ENCODE peak calls at places on chromosomes 11 and 22, in eight cellular contexts. R is fibroblast of pulmonary artery, O is cardiac muscle cell, I is neural progenitor cell, Y is psoas muscle, V is lower leg skin, F is RWPE2, H is astrocyte of the spinal cord. K is an unnamed sample.

GRCh38 chr11:101129203-101129943 is at the start of gene PGR:
- DNase-seq in Y (peak), F (no peak), R (no peak), H (no peak), I (peak), O (peak), V (peak), K (no peak)

GRCh38 chr11:1130276-1131032 is 27.3 kb upstream of the MUC5AC start:
- DNase-seq in V (peak), H (no peak), Y (no peak), F (peak), R (no peak), O (no peak), I (no peak), K (no peak)

GRCh38 chr11:112797072-112797471 is 164.1 kb upstream of the NCAM1 start:
- DNase-seq in V (no peak), I (peak), Y (no peak), H (no peak), O (no peak), F (no peak), R (no peak), K (no peak)

GRCh38 chr22:30795118-30795517 is 100.4 kb downstream of the OSBP2 start:
- DNase-seq in Y (no peak), R (no peak), I (no peak), O (no peak), F (no peak), V (no peak), H (no peak), K (no peak)

GRCh38 chr11:114086394-114086793 is 26.9 kb downstream of the ZBTB16 start:
- DNase-seq in Y (no peak), V (no peak), R (no peak), O (no peak), I (no peak), H (no peak), F (no peak), K (no peak)

GRCh38 chr11:115886111-115886733 is 382.0 kb upstream of the CADM1 start:
- DNase-seq in I (no peak), V (no peak), R (no peak), O (peak), H (no peak), Y (no peak), F (no peak), K (no peak)

GRCh38 chr11:114562166-114562916 is 2.7 kb upstream of the NXPE1 start:
- DNase-seq in O (no peak), H (peak), I (no peak), F (no peak), Y (no peak), R (peak), V (no peak), K (no peak)

GRCh38 chr11:71109586-71109985 is 142.8 kb downstream of the SHANK2 start:
- DNase-seq in H (no peak), R (no peak), F (no peak), I (no peak), O (no peak), V (no peak), Y (no peak), K (no peak)

GRCh38 chr22:48257690-48258065 is 1495.2 kb downstream of the TBC1D22A start:
- DNase-seq in H (no peak), I (no peak), F (no peak), R (no peak), Y (no peak), O (no peak), V (peak), K (no peak)

GRCh38 chr11:95256204-95256819 is 25.3 kb upstream of the SESN3 start:
- DNase-seq in V (no peak), O (no peak), Y (no peak), R (peak), H (no peak), I (no peak), F (no peak), K (no peak)

GRCh38 chr22:35746248-35746647 is 28.6 kb downstream of the APOL5 start:
- DNase-seq in Y (peak), H (no peak), F (no peak), O (no peak), V (no peak), R (peak), I (no peak), K (no peak)

GRCh38 chr11:1049431-1049891 is 12.9 kb upstream of the MUC6 start:
- DNase-seq in R (no peak), H (no peak), V (no peak), F (no peak), O (no peak), I (no peak), Y (peak), K (no peak)

GRCh38 chr22:37601540-37602442 is 6.8 kb upstream of the GGA1 start:
- DNase-seq in V (no peak), I (peak), O (peak), F (no peak), Y (no peak), R (peak), H (peak), K (no peak)

GRCh38 chr22:36356708-36357694 is 30.8 kb downstream of the MYH9 start:
- DNase-seq in H (peak), F (no peak), V (no peak), R (no peak), O (no peak), Y (no peak), I (no peak), K (no peak)

GRCh38 chr11:726278-726915 is 20.4 kb downstream of the EPS8L2 start:
- DNase-seq in I (peak), R (no peak), H (peak), V (peak), Y (peak), O (peak), F (peak), K (no peak)

GRCh38 chr11:119615003-119615878 is 113.8 kb downstream of the NECTIN1 start:
- DNase-seq in F (no peak), R (peak), V (no peak), Y (no peak), I (no peak), H (peak), O (no peak), K (no peak)
- TF ChIP-seq CTCF in F (no peak), R (no peak), V (no peak), Y (no peak), I (no peak), H (no peak), O (no peak), K (no peak)

DNA sequence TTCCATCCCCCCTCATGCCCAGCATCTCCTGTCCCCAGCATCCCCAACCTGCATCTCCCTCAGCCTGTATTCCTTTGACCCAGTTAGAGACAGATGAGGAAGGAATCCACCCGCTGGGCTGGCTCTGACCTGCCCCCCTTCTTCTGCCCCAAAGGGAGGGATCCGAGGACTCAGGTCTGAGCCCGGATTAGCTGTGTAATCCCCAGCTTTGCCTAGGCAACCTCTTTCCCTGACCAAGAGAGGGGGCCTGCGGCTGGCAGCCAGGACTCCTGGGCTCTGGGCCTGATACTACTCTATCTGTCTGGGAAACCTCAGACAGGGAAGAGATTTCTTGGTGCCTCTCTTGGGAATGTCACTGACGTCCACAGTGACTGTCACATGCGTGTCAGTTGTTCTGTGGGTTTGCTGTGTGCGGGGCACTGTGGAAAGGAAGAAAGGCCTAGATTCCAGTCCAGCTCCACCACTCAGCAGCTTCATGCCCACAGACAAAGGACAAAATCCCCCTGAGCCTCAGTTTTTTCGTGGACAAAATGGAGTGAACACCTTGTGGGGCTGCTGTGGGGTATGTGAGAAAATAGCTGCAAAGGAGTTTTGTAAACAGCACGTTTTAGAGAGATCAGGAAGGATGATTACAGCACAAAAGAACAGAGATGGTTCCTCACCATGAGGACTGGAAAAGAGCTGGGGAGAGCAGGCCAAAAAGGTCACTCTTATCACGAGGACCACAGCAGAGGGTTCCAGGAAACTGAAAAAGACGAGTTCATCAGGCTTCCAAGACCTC is 1.3 kb upstream of the NDUFV1 start:
- DNase-seq in V (no peak), I (peak), H (no peak), R (no peak), F (no peak), O (no peak), Y (no peak), K (no peak)
- TF ChIP-seq CTCF in V (no peak), I (no peak), H (no peak), R (no peak), F (no peak), O (no peak), Y (peak), K (no peak)

DNA sequence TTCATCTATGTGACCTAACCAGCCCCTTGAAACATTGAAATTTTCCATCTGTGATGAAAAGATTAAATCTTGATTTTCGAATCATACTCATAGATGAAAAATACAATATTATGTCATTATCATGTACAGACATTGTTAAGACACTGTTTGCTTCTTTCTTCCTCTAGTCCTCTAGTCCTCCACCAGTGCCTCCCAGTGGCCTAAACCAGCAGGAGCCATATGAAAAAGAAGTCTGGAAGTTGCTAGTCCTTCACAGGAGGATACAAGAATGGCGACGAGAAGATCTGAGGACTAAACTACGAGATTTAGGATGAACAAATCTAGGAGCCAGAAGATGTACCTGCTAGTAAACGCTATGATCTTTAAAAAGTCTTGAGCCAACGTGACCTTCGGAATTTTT is 134.1 kb downstream of the SLC17A6 start:
- DNase-seq in R (peak), H (no peak), O (no peak), Y (no peak), F (no peak), V (no peak), I (peak), K (no peak)
- TF ChIP-seq CTCF in R (peak), H (peak), O (peak), Y (peak), F (no peak), V (no peak), I (peak), K (peak)

GRCh38 chr11:9039194-9039593 is 35.4 kb upstream of the NRIP3 start:
- DNase-seq in V (no peak), R (peak), F (no peak), H (peak), O (no peak), Y (no peak), I (no peak), K (no peak)
- TF ChIP-seq CTCF in V (no peak), R (no peak), F (no peak), H (no peak), O (no peak), Y (no peak), I (no peak), K (no peak)

GRCh38 chr11:32562839-32563599 is 20.6 kb upstream of the EIF3M start:
- DNase-seq in Y (no peak), V (no peak), H (no peak), O (no peak), F (no peak), I (no peak), R (peak), K (no peak)

GRCh38 chr11:32566527-32566926 is 17.1 kb upstream of the EIF3M start:
- DNase-seq in V (no peak), Y (no peak), I (no peak), H (no peak), R (no peak), O (no peak), F (no peak), K (no peak)

GRCh38 chr11:32563600-32563959 is 20.1 kb upstream of the EIF3M start:
- DNase-seq in V (no peak), F (no peak), Y (no peak), I (no peak), H (no peak), R (no peak), O (no peak), K (no peak)

GRCh38 chr11:32555885-32556284 is 27.7 kb upstream of the EIF3M start:
- DNase-seq in V (no peak), Y (no peak), R (no peak), H (no peak), F (no peak), O (no peak), I (no peak), K (no peak)

GRCh38 chr11:32561835-32562234 is 21.8 kb upstream of the EIF3M start:
- DNase-seq in R (no peak), I (no peak), F (no peak), Y (no peak), O (no peak), H (no peak), V (no peak), K (no peak)
- TF ChIP-seq CTCF in R (no peak), I (peak), F (no peak), Y (no peak), O (no peak), H (no peak), V (no peak), K (no peak)

DNA sequence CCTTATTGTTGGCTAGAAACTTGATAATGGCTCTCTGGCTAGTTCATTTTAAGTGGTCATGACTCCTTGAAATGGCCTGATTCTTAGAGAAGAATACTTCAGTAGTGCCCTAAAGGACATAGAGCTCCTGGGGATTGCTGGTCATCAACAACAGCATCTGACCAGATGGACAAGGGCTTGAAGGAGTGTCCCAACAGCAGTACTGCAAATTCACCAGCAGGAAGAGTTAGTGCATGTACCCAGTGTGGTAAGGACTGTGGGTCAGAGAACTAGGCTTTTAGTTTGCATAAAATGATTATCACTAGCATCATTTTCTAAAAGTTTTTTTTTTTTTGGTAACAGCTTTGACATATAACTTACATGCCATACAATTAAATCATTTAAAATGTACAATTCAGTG is 39.5 kb upstream of the CUL5 start:
- DNase-seq in O (no peak), F (no peak), H (no peak), V (no peak), R (no peak), Y (no peak), I (no peak), K (no peak)
- TF ChIP-seq CTCF in O (no peak), F (no peak), H (no peak), V (no peak), R (no peak), Y (no peak), I (peak), K (peak)

DNA sequence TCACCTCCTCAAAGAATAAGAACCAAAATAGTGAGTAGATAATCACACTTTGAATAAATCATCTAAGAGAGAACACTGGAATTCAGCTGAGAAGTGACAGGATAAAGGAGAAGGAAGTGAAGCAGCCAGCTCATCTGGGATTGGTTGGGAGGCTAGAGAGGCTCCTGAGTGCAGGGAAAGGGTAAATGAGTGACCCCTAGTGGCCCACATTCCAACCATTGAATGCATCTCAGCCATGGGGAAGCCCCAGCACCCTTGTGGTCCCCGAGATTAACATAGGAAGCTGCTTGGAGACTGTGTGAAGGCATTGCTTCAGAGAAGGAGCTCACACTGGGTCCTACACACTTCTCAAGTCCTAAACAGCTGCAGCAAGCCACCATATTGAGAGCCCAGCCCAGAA is 82.3 kb downstream of the JRKL start:
- DNase-seq in I (no peak), R (no peak), F (no peak), H (no peak), O (no peak), Y (no peak), V (no peak), K (no peak)
- TF ChIP-seq CTCF in I (no peak), R (no peak), F (no peak), H (no peak), O (no peak), Y (no peak), V (no peak), K (no peak)